ENCODE peak calls at places on chromosomes 13 and 19, in four cellular contexts. U is heart right ventricle; M is PC-9; J is stimulated activated CD4-positive, alpha-beta T cell treated with anti-CD3 and anti-CD28 coated beads, Interleukin-1b, Interleukin-23, amount 100 ng/mL, for 24 hours. W is an unnamed sample.

GRCh38 chr13:61795580-61795979 is 379.9 kb upstream of the PCDH20 start:
- DNase-seq in U (no peak), M (no peak), J (no peak), W (no peak)

GRCh38 chr19:19475845-19476828 is 39.2 kb downstream of the TSSK6 start:
- DNase-seq in M (no peak), J (no peak), U (no peak), W (no peak)

GRCh38 chr13:42574435-42575311 is 721 bp downstream of the TNFSF11 start:
- DNase-seq in U (no peak), M (peak; percentile 3), J (peak; percentile 29), W (no peak)

GRCh38 chr13:20446405-20446804 is 79.3 kb downstream of the CRYL1 start:
- DNase-seq in M (no peak), J (no peak), U (no peak), W (no peak)

GRCh38 chr13:28574617-28575142 is 79.8 kb upstream of the FLT1 start:
- DNase-seq in J (peak; percentile 3), M (no peak), U (peak; percentile 7), W (no peak)

GRCh38 chr19:48614436-48615144 is at the start of gene FAM83E:
- DNase-seq in U (no peak), J (no peak), M (peak; percentile 96), W (peak; percentile 53)

GRCh38 chr13:50635504-50635903 is 208.0 kb downstream of the DLEU7 start:
- DNase-seq in U (peak; percentile 39), J (no peak), M (no peak), W (peak; percentile 52)

GRCh38 chr13:104779311-104779710 is 1713.1 kb upstream of the SLC10A2 start:
- DNase-seq in J (no peak), U (no peak), M (no peak), W (no peak)

GRCh38 chr19:13557756-13558398 is 51.6 kb upstream of the CACNA1A start:
- DNase-seq in J (no peak), U (no peak), M (no peak), W (no peak)

GRCh38 chr19:39967561-39967960 is 3.4 kb upstream of the PSMC4 start:
- DNase-seq in U (no peak), M (no peak), J (no peak), W (no peak)

W was measured in ovary.